ENCODE peak calls at places on chromosome 18, in ten cellular contexts. One of them, this sample, is unnamed.

GRCh38 chr18:61753373-61753772 is 139.4 kb downstream of the RNF152 start:
- DNase-seq in HCT116: no peak
- DNase-seq in K562: no peak
- DNase-seq in uterus: no peak
- DNase-seq in adrenal gland: no peak
- DNase-seq in tibial nerve: no peak
- DNase-seq in body of pancreas: no peak
- DNase-seq in testis: no peak
- DNase-seq in stomach: no peak
- DNase-seq in heart left ventricle: no peak
- DNase-seq in this sample: no peak

GRCh38 chr18:74183110-74183509 is 34.8 kb downstream of the TIMM21 start:
- DNase-seq in testis: no peak
- DNase-seq in uterus: no peak
- DNase-seq in heart left ventricle: no peak
- DNase-seq in K562: no peak
- DNase-seq in body of pancreas: no peak
- DNase-seq in adrenal gland: no peak
- DNase-seq in tibial nerve: no peak
- DNase-seq in stomach: no peak
- DNase-seq in HCT116: no peak
- DNase-seq in this sample: no peak

GRCh38 chr18:35040638-35040987 is 600 bp upstream of the MAPRE2 start:
- DNase-seq in stomach: no peak
- DNase-seq in tibial nerve: no peak
- DNase-seq in uterus: no peak
- DNase-seq in body of pancreas: no peak
- DNase-seq in testis: no peak
- DNase-seq in adrenal gland: no peak
- DNase-seq in K562: no peak
- DNase-seq in HCT116: no peak
- DNase-seq in heart left ventricle: no peak
- DNase-seq in this sample: no peak

GRCh38 chr18:46072959-46073358 is 899 bp upstream of the PSTPIP2 start:
- DNase-seq in testis: no peak
- DNase-seq in K562: no peak
- DNase-seq in adrenal gland: no peak
- DNase-seq in stomach: peak; percentile 24
- DNase-seq in uterus: no peak
- DNase-seq in tibial nerve: no peak
- DNase-seq in HCT116: no peak
- DNase-seq in heart left ventricle: no peak
- DNase-seq in body of pancreas: no peak
- DNase-seq in this sample: no peak

GRCh38 chr18:39969813-39970494 is 1985.1 kb upstream of the PIK3C3 start:
- DNase-seq in HCT116: no peak
- DNase-seq in tibial nerve: no peak
- DNase-seq in adrenal gland: no peak
- DNase-seq in K562: no peak
- DNase-seq in body of pancreas: no peak
- DNase-seq in uterus: no peak
- DNase-seq in stomach: no peak
- DNase-seq in heart left ventricle: no peak
- DNase-seq in testis: no peak
- DNase-seq in this sample: no peak

GRCh38 chr18:24937624-24938285 is 414.2 kb downstream of the ZNF521 start:
- DNase-seq in HCT116: no peak
- DNase-seq in stomach: no peak
- DNase-seq in uterus: peak; percentile 40
- DNase-seq in K562: no peak
- DNase-seq in testis: no peak
- DNase-seq in tibial nerve: no peak
- DNase-seq in body of pancreas: no peak
- DNase-seq in heart left ventricle: no peak
- DNase-seq in adrenal gland: no peak
- DNase-seq in this sample: no peak

GRCh38 chr18:63994783-63995399 is 25.0 kb downstream of the SERPINB8 start:
- DNase-seq in heart left ventricle: no peak
- DNase-seq in K562: peak; percentile 38
- DNase-seq in tibial nerve: peak; percentile 54
- DNase-seq in adrenal gland: peak; percentile 57
- DNase-seq in testis: peak; percentile 68
- DNase-seq in stomach: peak; percentile 55
- DNase-seq in HCT116: peak; percentile 22
- DNase-seq in body of pancreas: peak; percentile 56
- DNase-seq in uterus: no peak
- DNase-seq in this sample: peak; percentile 29

GRCh38 chr18:56639094-56639361 is 636 bp upstream of the TXNL1 start:
- DNase-seq in K562: no peak
- DNase-seq in tibial nerve: no peak
- DNase-seq in testis: no peak
- DNase-seq in uterus: no peak
- DNase-seq in heart left ventricle: no peak
- DNase-seq in stomach: no peak
- DNase-seq in adrenal gland: no peak
- DNase-seq in HCT116: no peak
- DNase-seq in body of pancreas: no peak
- DNase-seq in this sample: no peak

GRCh38 chr18:41389936-41390667 is 564.9 kb upstream of the PIK3C3 start:
- DNase-seq in testis: no peak
- DNase-seq in uterus: no peak
- DNase-seq in HCT116: no peak
- DNase-seq in stomach: no peak
- DNase-seq in tibial nerve: no peak
- DNase-seq in body of pancreas: no peak
- DNase-seq in adrenal gland: no peak
- DNase-seq in heart left ventricle: no peak
- DNase-seq in K562: no peak
- DNase-seq in this sample: no peak

GRCh38 chr18:77905011-77905410 is 655.4 kb downstream of the GALR1 start:
- DNase-seq in body of pancreas: no peak
- DNase-seq in HCT116: no peak
- DNase-seq in adrenal gland: no peak
- DNase-seq in K562: no peak
- DNase-seq in uterus: no peak
- DNase-seq in stomach: no peak
- DNase-seq in tibial nerve: no peak
- DNase-seq in testis: no peak
- DNase-seq in heart left ventricle: no peak
- DNase-seq in this sample: no peak
- H3K36me3 ChIP-seq in body of pancreas: no peaks in the 10 kb centered on the region
- H3K36me3 ChIP-seq in HCT116: no peaks in the 10 kb centered on the region
- H3K36me3 ChIP-seq in adrenal gland: no peaks in the 10 kb centered on the region
- H3K36me3 ChIP-seq in K562: no peaks in the 10 kb centered on the region
- H3K36me3 ChIP-seq in uterus: no peaks in the 10 kb centered on the region
- H3K36me3 ChIP-seq in stomach: no peaks in the 10 kb centered on the region
- H3K36me3 ChIP-seq in tibial nerve: no peaks in the 10 kb centered on the region
- H3K36me3 ChIP-seq in testis: no peaks in the 10 kb centered on the region
- H3K36me3 ChIP-seq in heart left ventricle: no peaks in the 10 kb centered on the region
- H3K36me3 ChIP-seq in this sample: no peaks in the 10 kb centered on the region

DNA sequence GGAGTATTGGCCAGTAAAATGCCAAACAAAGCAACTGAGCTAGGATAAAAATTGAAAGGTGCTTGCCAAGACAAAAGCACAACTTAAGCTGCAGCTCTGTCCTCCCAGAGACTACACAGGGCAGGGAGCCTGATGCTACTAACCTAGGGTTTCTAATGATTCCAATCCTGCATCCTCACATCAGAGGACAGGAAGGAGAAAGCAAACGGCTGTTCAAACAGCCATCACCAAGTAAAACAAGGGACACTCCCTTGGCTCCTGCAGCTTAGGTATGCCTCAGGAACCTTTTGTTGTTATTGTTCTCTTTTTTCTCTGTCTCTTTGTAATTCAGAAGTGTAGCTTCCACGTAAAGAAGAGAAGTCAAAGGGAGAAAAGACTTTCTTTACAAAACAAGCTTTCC is 99.5 kb downstream of the TCF4 start:
- DNase-seq in K562: no peak
- DNase-seq in adrenal gland: no peak
- DNase-seq in HCT116: no peak
- DNase-seq in heart left ventricle: no peak
- DNase-seq in tibial nerve: no peak
- DNase-seq in stomach: no peak
- DNase-seq in testis: no peak
- DNase-seq in uterus: no peak
- DNase-seq in body of pancreas: no peak
- DNase-seq in this sample: no peak
- H3K27ac ChIP-seq in K562: no peak overlapping the region
- H3K27ac ChIP-seq in adrenal gland: no peak overlapping the region
- H3K27ac ChIP-seq in HCT116: no peak overlapping the region
- H3K27ac ChIP-seq in heart left ventricle: no peak overlapping the region
- H3K27ac ChIP-seq in tibial nerve: no peak overlapping the region
- H3K27ac ChIP-seq in stomach: no peak overlapping the region
- H3K27ac ChIP-seq in testis: no peak overlapping the region
- H3K27ac ChIP-seq in uterus: no peak overlapping the region
- H3K27ac ChIP-seq in body of pancreas: no peak overlapping the region
- H3K27ac ChIP-seq in this sample: no peak overlapping the region

GRCh38 chr18:2980607-2980923 is 32.4 kb downstream of the LPIN2 start:
- DNase-seq in adrenal gland: no peak
- DNase-seq in heart left ventricle: no peak
- DNase-seq in stomach: no peak
- DNase-seq in uterus: no peak
- DNase-seq in HCT116: no peak
- DNase-seq in K562: no peak
- DNase-seq in tibial nerve: no peak
- DNase-seq in testis: no peak
- DNase-seq in body of pancreas: no peak
- DNase-seq in this sample: no peak
- TF ChIP-seq POLR2A in adrenal gland: no peak
- TF ChIP-seq POLR2A in heart left ventricle: no peak
- TF ChIP-seq POLR2A in stomach: no peak
- TF ChIP-seq POLR2A in uterus: no peak
- TF ChIP-seq POLR2A in HCT116: no peak
- TF ChIP-seq POLR2A in K562: no peak
- TF ChIP-seq POLR2A in tibial nerve: no peak
- TF ChIP-seq POLR2A in testis: no peak
- TF ChIP-seq POLR2A in body of pancreas: no peak
- TF ChIP-seq POLR2A in this sample: no peak

DNA sequence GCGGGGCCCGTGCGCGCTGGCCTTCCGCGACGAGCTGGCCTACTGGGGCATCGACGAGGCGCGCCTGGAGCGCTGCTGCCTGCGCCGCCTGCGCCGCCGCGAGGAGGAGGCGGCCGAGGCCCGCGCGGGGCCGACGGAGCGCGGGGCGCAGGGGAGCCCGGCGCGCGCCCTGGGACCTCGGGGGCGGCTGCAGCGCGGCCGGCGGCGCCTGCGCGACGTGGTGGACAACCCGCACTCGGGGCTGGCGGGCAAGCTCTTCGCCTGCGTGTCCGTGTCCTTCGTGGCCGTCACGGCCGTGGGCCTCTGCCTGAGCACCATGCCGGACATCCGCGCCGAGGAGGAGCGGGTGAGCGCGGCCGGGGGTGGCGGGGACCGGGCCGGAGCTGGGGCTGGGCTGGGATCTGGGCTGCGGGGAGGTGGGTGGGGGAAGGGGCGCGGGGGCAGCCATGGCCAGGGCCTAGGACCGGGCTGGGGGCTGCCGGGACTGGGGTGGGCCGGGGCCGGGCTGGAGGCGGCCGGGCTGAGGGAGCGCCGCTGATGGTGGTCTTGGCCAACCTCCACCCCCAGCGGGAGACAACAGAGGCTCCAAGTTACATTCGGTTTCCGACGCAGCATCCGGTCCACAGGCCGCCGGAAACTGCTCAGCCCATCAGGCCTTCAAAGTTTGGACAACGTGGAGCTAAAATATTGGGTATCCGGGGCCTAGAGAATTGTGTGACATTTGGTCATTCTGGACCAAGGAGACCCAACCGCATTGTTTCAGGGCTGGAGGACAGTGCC is 66.4 kb downstream of the KCNG2 start:
- DNase-seq in body of pancreas: no peak
- DNase-seq in tibial nerve: no peak
- DNase-seq in K562: no peak
- DNase-seq in uterus: no peak
- DNase-seq in adrenal gland: peak; percentile 6
- DNase-seq in stomach: peak; percentile 2
- DNase-seq in heart left ventricle: no peak
- DNase-seq in testis: peak; percentile 12
- DNase-seq in HCT116: no peak
- DNase-seq in this sample: no peak
- H3K36me3 ChIP-seq in body of pancreas: no peaks in the 10 kb centered on the region
- H3K36me3 ChIP-seq in tibial nerve: no peaks in the 10 kb centered on the region
- H3K36me3 ChIP-seq in K562: no peaks in the 10 kb centered on the region
- H3K36me3 ChIP-seq in uterus: no peaks in the 10 kb centered on the region
- H3K36me3 ChIP-seq in adrenal gland: no peaks in the 10 kb centered on the region
- H3K36me3 ChIP-seq in stomach: no peaks in the 10 kb centered on the region
- H3K36me3 ChIP-seq in heart left ventricle: no peaks in the 10 kb centered on the region
- H3K36me3 ChIP-seq in testis: no peaks in the 10 kb centered on the region
- H3K36me3 ChIP-seq in HCT116: no peaks in the 10 kb centered on the region
- H3K36me3 ChIP-seq in this sample: no peaks in the 10 kb centered on the region

DNA sequence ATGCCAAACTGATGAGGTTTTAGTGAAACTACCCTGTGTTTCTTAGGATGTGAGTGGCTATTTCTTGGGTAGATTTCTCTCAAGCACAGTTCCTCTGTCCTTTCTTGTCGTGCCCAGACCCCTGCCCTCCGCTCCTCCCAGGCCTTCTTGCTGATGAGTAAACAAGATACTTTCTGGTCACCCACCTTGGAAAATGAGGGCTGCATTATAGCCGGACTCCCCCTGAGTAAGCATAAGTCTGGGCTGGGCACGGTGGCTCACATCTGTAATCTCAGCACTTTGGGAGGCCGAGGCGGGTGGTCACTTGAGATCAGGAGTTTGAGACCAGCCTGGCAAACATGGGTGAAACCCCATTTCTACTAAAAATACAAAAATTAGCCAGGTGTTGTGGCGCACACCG is 58.5 kb downstream of the MEX3C start:
- DNase-seq in uterus: no peak
- DNase-seq in stomach: no peak
- DNase-seq in adrenal gland: no peak
- DNase-seq in testis: no peak
- DNase-seq in tibial nerve: no peak
- DNase-seq in heart left ventricle: no peak
- DNase-seq in K562: no peak
- DNase-seq in HCT116: no peak
- DNase-seq in body of pancreas: no peak
- DNase-seq in this sample: no peak
- H3K27ac ChIP-seq in uterus: no peak overlapping the region
- H3K27ac ChIP-seq in stomach: no peak overlapping the region
- H3K27ac ChIP-seq in adrenal gland: no peak overlapping the region
- H3K27ac ChIP-seq in testis: no peak overlapping the region
- H3K27ac ChIP-seq in tibial nerve: no peak overlapping the region
- H3K27ac ChIP-seq in heart left ventricle: no peak overlapping the region
- H3K27ac ChIP-seq in K562: no peak overlapping the region
- H3K27ac ChIP-seq in HCT116: no peak overlapping the region
- H3K27ac ChIP-seq in body of pancreas: no peak overlapping the region
- H3K27ac ChIP-seq in this sample: no peak overlapping the region

This sample was measured in breast epithelium.